ENCODE peak calls at places on chromosomes 11 and 22, in six cellular contexts. Q is fibroblast of lung; G is ELR; D is K562; Y is stimulated activated CD4-positive, alpha-beta T cell treated with anti-CD3 and anti-CD28 coated beads, Interleukin-1b, Interleukin-23, amount 100 ng/mL, for 24 hours; B is pancreas. Z is an unnamed sample.

GRCh38 chr22:20464096-20464614 is 26.5 kb upstream of the SCARF2 start:
- DNase-seq in Q (no peak), G (no peak), D (no peak), Y (no peak), B (no peak), Z (no peak)

GRCh38 chr11:57543601-57544000 is 6.2 kb downstream of the SMTNL1 start:
- DNase-seq in Q (no peak), G (no peak), D (no peak), Y (no peak), B (no peak), Z (no peak)

GRCh38 chr22:43212434-43212952 is 25.6 kb upstream of the TTLL12 start:
- DNase-seq in Q (no peak), G (no peak), D (no peak), Y (no peak), B (no peak), Z (no peak)

GRCh38 chr11:64206457-64207246 is at the start of gene FERMT3:
- DNase-seq in Q (no peak), G (no peak), D (peak), Y (no peak), B (no peak), Z (no peak)

GRCh38 chr11:120125005-120125404 is 12.9 kb downstream of the TRIM29 start:
- DNase-seq in Q (peak), G (peak), D (peak), Y (no peak), B (no peak), Z (no peak)

GRCh38 chr22:16965083-16965482 is 42.9 kb downstream of the GAB4 start:
- DNase-seq in Q (no peak), G (no peak), D (no peak), Y (no peak), B (no peak), Z (no peak)

GRCh38 chr11:66312549-66313320 is 4.1 kb downstream of the CD248 start:
- DNase-seq in Q (peak), G (peak), D (peak), Y (peak), B (peak), Z (peak)

GRCh38 chr11:28195449-28195848 is 87.3 kb downstream of the METTL15 start:
- DNase-seq in Q (no peak), G (no peak), D (no peak), Y (no peak), B (no peak), Z (no peak)

GRCh38 chr11:103842191-103842590 is 194.2 kb upstream of the DDI1 start:
- DNase-seq in Q (no peak), G (no peak), D (no peak), Y (no peak), B (no peak), Z (no peak)

GRCh38 chr22:43894122-43894521 is 2.3 kb upstream of the PNPLA5 start:
- DNase-seq in Q (no peak), G (no peak), D (no peak), Y (no peak), B (no peak), Z (no peak)

GRCh38 chr22:46113110-46113909 is 37.0 kb upstream of the PPARA start:
- DNase-seq in Q (no peak), G (no peak), D (no peak), Y (no peak), B (peak), Z (no peak)

GRCh38 chr11:69398529-69399492 is 82.7 kb upstream of the LINC01488 start:
- DNase-seq in Q (peak), G (no peak), D (no peak), Y (no peak), B (peak), Z (no peak)

GRCh38 chr22:49433717-49434611 is 393.7 kb downstream of the BRD1 start:
- DNase-seq in Q (no peak), G (no peak), D (no peak), Y (no peak), B (no peak), Z (no peak)

GRCh38 chr22:30314918-30315317 is 11.8 kb downstream of the TBC1D10A start:
- DNase-seq in Q (no peak), G (peak), D (peak), Y (no peak), B (no peak), Z (no peak)

GRCh38 chr11:62552931-62553838 is 6.6 kb upstream of the AHNAK start:
- DNase-seq in Q (peak), G (peak), D (peak), Y (no peak), B (peak), Z (peak)

GRCh38 chr11:90635145-90635544 is 412.3 kb upstream of the CHORDC1 start:
- DNase-seq in Q (no peak), G (no peak), D (no peak), Y (no peak), B (no peak), Z (no peak)

GRCh38 chr11:19980957-19981669 is 179.2 kb downstream of the DBX1 start:
- DNase-seq in Q (peak), G (no peak), D (peak), Y (no peak), B (no peak), Z (no peak)

GRCh38 chr22:19386248-19386647 is 45.3 kb downstream of the HIRA start:
- DNase-seq in Q (no peak), G (no peak), D (no peak), Y (no peak), B (no peak), Z (no peak)

GRCh38 chr11:68215087-68215445 is 2.0 kb upstream of the KMT5B start:
- DNase-seq in Q (no peak), G (no peak), D (no peak), Y (no peak), B (peak), Z (no peak)

GRCh38 chr11:57647960-57648776 is 1.5 kb downstream of the YPEL4 start:
- DNase-seq in Q (no peak), G (peak), D (peak), Y (no peak), B (no peak), Z (no peak)

GRCh38 chr11:35154960-35155359 is 16.0 kb downstream of the CD44 start:
- DNase-seq in Q (no peak), G (no peak), D (peak), Y (no peak), B (no peak), Z (no peak)

GRCh38 chr11:134132808-134133207 is 63.9 kb downstream of the JAM3 start:
- DNase-seq in Q (no peak), G (peak), D (no peak), Y (no peak), B (no peak), Z (no peak)

GRCh38 chr11:49303080-49303479 is 94.7 kb upstream of the FOLH1 start:
- DNase-seq in Q (no peak), G (no peak), D (no peak), Y (no peak), B (no peak), Z (no peak)

GRCh38 chr22:45422237-45422983 is 8.9 kb downstream of the RIBC2 start:
- DNase-seq in Q (no peak), G (no peak), D (no peak), Y (no peak), B (no peak), Z (no peak)

GRCh38 chr11:12157241-12157661 is 46.9 kb downstream of the MICAL2 start:
- DNase-seq in Q (peak), G (peak), D (no peak), Y (no peak), B (no peak), Z (no peak)

GRCh38 chr11:104451193-104451592 is 287.2 kb upstream of the PDGFD start:
- DNase-seq in Q (no peak), G (no peak), D (no peak), Y (no peak), B (peak), Z (no peak)

GRCh38 chr11:74012072-74012809 is 3.4 kb upstream of the UCP3 start:
- DNase-seq in Q (no peak), G (no peak), D (no peak), Y (no peak), B (no peak), Z (no peak)

GRCh38 chr22:28299329-28299728 is 380.3 kb upstream of the PITPNB start:
- DNase-seq in Q (no peak), G (no peak), D (no peak), Y (no peak), B (no peak), Z (no peak)

GRCh38 chr11:121418625-121419114 is 33.4 kb upstream of the SORL1 start:
- DNase-seq in Q (no peak), G (no peak), D (no peak), Y (no peak), B (no peak), Z (no peak)

Z was measured in GOT3.